ENCODE peak calls at places on chromosome 4, in four cellular contexts. W is activated effector memory CD4-positive, alpha-beta T cell treated with anti-CD3 and anti-CD28 coated beads, Interleukin-2, amount 50 U/mL, for 16 hours; G is ELR; V is stimulated activated CD4-positive, alpha-beta T cell treated with anti-CD3 and anti-CD28 coated beads, Interleukin-4, amount 100 ng/mL, for 4 hours. B is an unnamed sample.

GRCh38 chr4:71586087-71586763 is 197.7 kb downstream of the GC start:
- DNase-seq in G (no peak), W (no peak), V (no peak), B (no peak)

GRCh38 chr4:5883916-5884315 is 9.0 kb downstream of the CRMP1 start:
- DNase-seq in G (no peak), W (no peak), V (no peak), B (no peak)

GRCh38 chr4:12729384-12729783 is 754.8 kb downstream of the RAB28 start:
- DNase-seq in V (no peak), W (no peak), G (peak; percentile 20), B (no peak)

GRCh38 chr4:3461515-3462291 is 1.4 kb upstream of the DOK7 start:
- DNase-seq in G (no peak), W (no peak), V (no peak), B (no peak)

GRCh38 chr4:71648448-71648847 is 135.4 kb downstream of the GC start:
- DNase-seq in W (no peak), V (no peak), G (no peak), B (no peak)

GRCh38 chr4:140019619-140020367 is 134.2 kb downstream of the MAML3 start:
- DNase-seq in V (no peak), W (no peak), G (no peak), B (no peak)

GRCh38 chr4:13840573-13841185 is 213.2 kb upstream of the BOD1L1 start:
- DNase-seq in G (no peak), W (no peak), V (no peak), B (no peak)

GRCh38 chr4:40843696-40844095 is 93.9 kb downstream of the NSUN7 start:
- DNase-seq in V (no peak), G (peak; percentile 10), W (peak; percentile 62), B (no peak)

GRCh38 chr4:182246401-182247205 is 3.4 kb downstream of the TENM3 start:
- DNase-seq in G (no peak), W (no peak), V (no peak), B (no peak)

GRCh38 chr4:5160668-5161067 is 109.4 kb downstream of the STK32B start:
- DNase-seq in V (no peak), G (no peak), W (no peak), B (no peak)

GRCh38 chr4:67452100-67452887 is 93.0 kb downstream of the CENPC start:
- DNase-seq in W (no peak), V (no peak), G (no peak), B (no peak)

GRCh38 chr4:71540749-71541269 is 202.0 kb downstream of the SLC4A4 start:
- DNase-seq in W (no peak), V (no peak), G (peak; percentile 11), B (no peak)

GRCh38 chr4:101643201-101643600 is 147.3 kb upstream of the BANK1 start:
- DNase-seq in V (no peak), G (peak; percentile 37), W (no peak), B (no peak)

GRCh38 chr4:77037736-77038135 is 38.1 kb downstream of the CCNI start:
- DNase-seq in V (no peak), G (no peak), W (no peak), B (no peak)

GRCh38 chr4:174496631-174497442 is 25.5 kb downstream of the HPGD start:
- DNase-seq in W (no peak), G (no peak), V (no peak), B (no peak)

GRCh38 chr4:151202851-151203455 is 74.0 kb upstream of the PRSS48 start:
- DNase-seq in V (no peak), W (no peak), G (no peak), B (no peak)

GRCh38 chr4:26148925-26149324 is 171.9 kb upstream of the RBPJ start:
- DNase-seq in V (no peak), W (no peak), G (no peak), B (no peak)

GRCh38 chr4:140947507-140947906 is 185.8 kb downstream of the RNF150 start:
- DNase-seq in V (no peak), W (no peak), G (peak; percentile 4), B (no peak)

GRCh38 chr4:155208258-155209054 is at the start of gene NPY2R:
- DNase-seq in W (no peak), V (no peak), G (no peak), B (no peak)

GRCh38 chr4:5638316-5638715 is 70.0 kb downstream of the EVC2 start:
- DNase-seq in V (no peak), G (peak; percentile 94), W (no peak), B (no peak)

GRCh38 chr4:159503243-159503642 is 400.4 kb downstream of the RAPGEF2 start:
- DNase-seq in G (no peak), V (no peak), W (no peak), B (no peak)

GRCh38 chr4:27003602-27004238 is 143.1 kb downstream of the STIM2 start:
- DNase-seq in V (no peak), G (peak; percentile 58), W (peak; percentile 62), B (no peak)

GRCh38 chr4:78517050-78517652 is 34.4 kb upstream of the ANXA3 start:
- DNase-seq in G (peak; percentile 60), W (no peak), V (no peak), B (no peak)

GRCh38 chr4:54657194-54657555 is 582 bp upstream of the KIT start:
- DNase-seq in G (no peak), W (no peak), V (no peak), B (no peak)

GRCh38 chr4:55177461-55177860 is 52.1 kb upstream of the KDR start:
- DNase-seq in G (no peak), W (no peak), V (no peak), B (no peak)

GRCh38 chr4:135552131-135552530 is 1350.5 kb upstream of the PABPC4L start:
- DNase-seq in W (no peak), V (no peak), G (no peak), B (no peak)

GRCh38 chr4:16665942-16666586 is 232.4 kb downstream of the LDB2 start:
- DNase-seq in G (no peak), V (no peak), W (no peak), B (no peak)

GRCh38 chr4:41154814-41155177 is 59.5 kb downstream of the APBB2 start:
- DNase-seq in V (no peak), G (peak; percentile 72), W (no peak), B (no peak)

GRCh38 chr4:24973471-24974251 is 57.1 kb downstream of the LGI2 start:
- DNase-seq in G (peak; percentile 41), V (no peak), W (no peak), B (no peak)

B was measured in activated B cell treated with CpG ODN at 0.5 μM for 24 hours.